ENCODE peak calls at places on chromosome 21, in six cellular contexts. H is HepG2, Z is GM12891, G is K562, Q is GM12878, F is H1. I is an unnamed sample.

GRCh38 chr21:16402752-16403151 is 673.0 kb downstream of the USP25 start:
- DNase-seq in H (no peak), Z (no peak), G (no peak), Q (no peak), F (no peak), I (no peak)

GRCh38 chr21:38995755-38996154 is 187.5 kb downstream of the PSMG1 start:
- DNase-seq in H (no peak), Z (no peak), G (no peak), Q (no peak), F (no peak), I (no peak)

GRCh38 chr21:31878831-31879230 is 6.0 kb downstream of the HUNK start:
- DNase-seq in H (no peak), Z (no peak), G (no peak), Q (no peak), F (no peak), I (no peak)

GRCh38 chr21:14889080-14889805 is 175.6 kb downstream of the NRIP1 start:
- DNase-seq in H (peak), Z (no peak), G (no peak), Q (no peak), F (no peak), I (no peak)

GRCh38 chr21:26115346-26115745 is 55.2 kb downstream of the APP start:
- DNase-seq in H (no peak), Z (no peak), G (no peak), Q (no peak), F (no peak), I (no peak)

GRCh38 chr21:36518883-36519492 is 39.1 kb upstream of the CLDN14 start:
- DNase-seq in H (no peak), Z (peak), G (no peak), Q (no peak), F (no peak), I (no peak)

GRCh38 chr21:38725196-38726157 is 80.3 kb upstream of the ETS2 start:
- DNase-seq in H (no peak), Z (no peak), G (no peak), Q (no peak), F (no peak), I (no peak)

GRCh38 chr21:40512590-40512989 is 334.4 kb downstream of the DSCAM start:
- DNase-seq in H (no peak), Z (no peak), G (peak), Q (no peak), F (no peak), I (no peak)

GRCh38 chr21:43703068-43703880 is 15.7 kb upstream of the PDXK start:
- DNase-seq in H (peak), Z (no peak), G (peak), Q (no peak), F (no peak), I (no peak)

GRCh38 chr21:17495680-17496079 is 17.2 kb upstream of the CXADR start:
- DNase-seq in H (peak), Z (no peak), G (no peak), Q (no peak), F (no peak), I (no peak)

GRCh38 chr21:35051287-35051818 is 2.3 kb upstream of the RUNX1 start:
- DNase-seq in H (peak), Z (peak), G (peak), Q (no peak), F (peak), I (peak)

GRCh38 chr21:36889401-36889800 is 77.1 kb downstream of the HLCS start:
- DNase-seq in H (no peak), Z (no peak), G (no peak), Q (no peak), F (no peak), I (no peak)

GRCh38 chr21:17802568-17802967 is 16.6 kb downstream of the C21orf91 start:
- DNase-seq in H (no peak), Z (no peak), G (no peak), Q (no peak), F (no peak), I (no peak)

GRCh38 chr21:38266732-38267131 is 9.9 kb downstream of the KCNJ15 start:
- DNase-seq in H (no peak), Z (no peak), G (no peak), Q (no peak), F (no peak), I (no peak)

GRCh38 chr21:24395320-24395933 is 1211.9 kb downstream of the MRPL39 start:
- DNase-seq in H (no peak), Z (no peak), G (no peak), Q (no peak), F (no peak), I (no peak)

GRCh38 chr21:28084951-28085350 is 907.7 kb downstream of the LTN1 start:
- DNase-seq in H (no peak), Z (no peak), G (no peak), Q (no peak), F (no peak), I (no peak)

GRCh38 chr21:38760017-38760761 is 45.5 kb upstream of the ETS2 start:
- DNase-seq in H (no peak), Z (no peak), G (no peak), Q (no peak), F (no peak), I (no peak)

GRCh38 chr21:35045539-35046222 is 3.4 kb downstream of the RUNX1 start:
- DNase-seq in H (no peak), Z (no peak), G (no peak), Q (no peak), F (no peak), I (no peak)

GRCh38 chr21:34801519-34802132 is 132.8 kb downstream of the CLIC6 start:
- DNase-seq in H (no peak), Z (peak), G (peak), Q (no peak), F (peak), I (no peak)

GRCh38 chr21:31164713-31165694 is 126.7 kb upstream of the KRTAP19-8 start:
- DNase-seq in H (no peak), Z (no peak), G (no peak), Q (no peak), F (no peak), I (no peak)

GRCh38 chr21:26710155-26710554 is 135.1 kb downstream of the ADAMTS1 start:
- DNase-seq in H (no peak), Z (no peak), G (no peak), Q (no peak), F (no peak), I (no peak)

GRCh38 chr21:28884976-28885852 is 107.5 kb downstream of the LTN1 start:
- DNase-seq in H (peak), Z (peak), G (peak), Q (peak), F (peak), I (peak)

GRCh38 chr21:38211321-38211720 is 45.5 kb upstream of the KCNJ15 start:
- DNase-seq in H (no peak), Z (no peak), G (no peak), Q (no peak), F (no peak), I (no peak)

GRCh38 chr21:31898898-31899630 is 26.2 kb downstream of the HUNK start:
- DNase-seq in H (no peak), Z (no peak), G (no peak), Q (no peak), F (no peak), I (no peak)

GRCh38 chr21:34843562-34843961 is 174.8 kb downstream of the CLIC6 start:
- DNase-seq in H (no peak), Z (no peak), G (no peak), Q (no peak), F (no peak), I (no peak)

GRCh38 chr21:17114019-17114418 is 398.8 kb upstream of the CXADR start:
- DNase-seq in H (no peak), Z (no peak), G (no peak), Q (no peak), F (peak), I (no peak)

GRCh38 chr21:36882776-36883175 is 83.7 kb downstream of the HLCS start:
- DNase-seq in H (no peak), Z (no peak), G (no peak), Q (no peak), F (no peak), I (no peak)

GRCh38 chr21:27423073-27423472 is 456.2 kb upstream of the ADAMTS5 start:
- DNase-seq in H (no peak), Z (no peak), G (no peak), Q (no peak), F (no peak), I (no peak)

GRCh38 chr21:31566611-31567010 is 92.9 kb upstream of the SOD1 start:
- DNase-seq in H (no peak), Z (no peak), G (no peak), Q (no peak), F (no peak), I (no peak)

GRCh38 chr21:35027558-35028450 is 21.3 kb downstream of the RUNX1 start:
- DNase-seq in H (no peak), Z (no peak), G (no peak), Q (no peak), F (no peak), I (no peak)

GRCh38 chr21:25970254-25970930 is 200.2 kb downstream of the APP start:
- DNase-seq in H (no peak), Z (no peak), G (no peak), Q (no peak), F (no peak), I (no peak)

GRCh38 chr21:35075546-35075945 is 26.4 kb upstream of the RUNX1 start:
- DNase-seq in H (no peak), Z (no peak), G (no peak), Q (no peak), F (no peak), I (no peak)

GRCh38 chr21:26050857-26051256 is 119.7 kb downstream of the APP start:
- DNase-seq in H (no peak), Z (no peak), G (no peak), Q (no peak), F (no peak), I (no peak)

GRCh38 chr21:22106720-22107410 is 1108.7 kb downstream of the NCAM2 start:
- DNase-seq in H (no peak), Z (no peak), G (no peak), Q (no peak), F (no peak), I (no peak)

GRCh38 chr21:35921471-35921870 is 138.9 kb downstream of the SETD4 start:
- DNase-seq in H (peak), Z (no peak), G (no peak), Q (no peak), F (no peak), I (no peak)

DNA sequence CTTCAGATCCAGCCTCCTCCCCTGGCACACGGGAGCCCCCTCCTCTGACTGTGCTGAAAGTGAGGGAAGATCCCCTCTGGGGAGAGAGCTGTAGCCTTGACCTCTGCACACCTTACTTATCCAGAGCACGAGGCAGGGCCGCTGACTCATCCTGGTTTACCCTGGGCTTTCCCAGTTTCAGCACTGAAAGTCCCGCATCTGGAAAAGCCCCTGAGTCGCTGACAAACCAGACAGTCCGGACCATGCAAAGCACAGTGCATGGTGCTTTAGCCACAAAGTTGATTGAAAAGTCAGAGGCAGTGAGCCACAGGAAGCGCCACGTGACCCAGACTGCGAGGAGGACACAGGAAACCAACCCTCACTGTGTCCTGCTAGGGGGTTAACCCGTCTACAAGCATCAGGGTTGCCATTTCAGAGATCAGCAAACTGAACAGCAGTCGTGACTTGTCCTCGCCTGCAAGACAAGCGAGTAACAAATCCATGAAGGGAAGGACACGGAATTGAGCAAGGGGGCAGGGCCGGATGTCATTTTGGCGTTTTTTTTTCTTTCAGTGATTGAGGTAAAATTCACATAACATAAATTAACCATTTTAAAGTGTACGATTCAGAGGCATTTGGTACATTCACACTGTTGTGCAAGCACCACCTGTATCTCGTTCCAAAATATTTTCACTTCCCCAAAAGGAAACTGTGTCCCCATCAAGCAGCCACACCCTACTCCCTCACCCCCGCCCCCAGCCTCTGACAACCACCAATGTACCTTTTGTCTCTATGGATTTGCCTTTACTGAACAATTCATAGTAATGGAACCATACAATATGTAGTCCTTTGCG is 19.9 kb upstream of the IFNGR2 start:
- DNase-seq in H (peak), Z (no peak), G (peak), Q (peak), F (no peak), I (peak)
- TF ChIP-seq POLR2AphosphoS5 in H (peak), Z (peak), G (no peak), Q (peak), F (no peak), I (peak)

GRCh38 chr21:44846485-44847260 is 26.8 kb downstream of the PTTG1IP start:
- DNase-seq in H (peak), Z (no peak), G (peak), Q (no peak), F (no peak), I (no peak)

GRCh38 chr21:44848821-44849521 is 24.5 kb downstream of the PTTG1IP start:
- DNase-seq in H (no peak), Z (no peak), G (no peak), Q (no peak), F (no peak), I (no peak)

GRCh38 chr21:44845418-44846200 is 27.7 kb upstream of the SUMO3 start:
- DNase-seq in H (peak), Z (peak), G (peak), Q (no peak), F (peak), I (no peak)

GRCh38 chr21:44846201-44846484 is 27.3 kb downstream of the PTTG1IP start:
- DNase-seq in H (no peak), Z (no peak), G (no peak), Q (no peak), F (no peak), I (no peak)

GRCh38 chr21:44847261-44848056 is 26.0 kb downstream of the PTTG1IP start:
- DNase-seq in H (no peak), Z (no peak), G (no peak), Q (no peak), F (no peak), I (no peak)
- TF ChIP-seq POLR2A in H (peak), Z (no peak), G (no peak), Q (peak), F (no peak), I (no peak)

GRCh38 chr21:41898998-41899397 is 19.9 kb upstream of the PRDM15 start:
- DNase-seq in H (no peak), Z (no peak), G (no peak), Q (no peak), F (no peak), I (no peak)

GRCh38 chr21:41897047-41897669 is 18.0 kb upstream of the PRDM15 start:
- DNase-seq in H (no peak), Z (no peak), G (no peak), Q (no peak), F (no peak), I (no peak)

GRCh38 chr21:41895643-41896493 is 16.7 kb upstream of the PRDM15 start:
- DNase-seq in H (no peak), Z (peak), G (peak), Q (no peak), F (no peak), I (no peak)

GRCh38 chr21:41899431-41900202 is 20.5 kb upstream of the PRDM15 start:
- DNase-seq in H (no peak), Z (no peak), G (no peak), Q (no peak), F (no peak), I (no peak)

DNA sequence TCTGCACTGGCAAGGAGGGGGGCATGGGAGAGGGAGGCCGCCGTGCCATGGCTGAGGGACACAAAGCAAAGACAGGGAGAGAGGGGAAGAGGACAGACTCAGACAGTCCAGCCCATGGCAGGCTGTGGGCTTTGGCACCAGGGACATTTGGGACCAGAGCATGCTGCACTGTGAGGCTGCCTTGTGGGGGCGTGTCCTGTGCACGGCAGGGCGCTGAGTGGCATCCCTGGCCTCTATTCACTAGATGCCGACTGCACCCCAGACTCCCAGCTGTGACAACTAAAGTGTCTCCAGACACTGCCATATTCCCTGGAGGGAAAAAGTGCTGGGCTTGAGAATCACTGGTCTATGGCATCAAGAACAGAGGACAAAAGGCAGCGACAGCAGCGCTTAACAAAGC is 18.5 kb upstream of the PRDM15 start:
- DNase-seq in H (no peak), Z (no peak), G (no peak), Q (no peak), F (no peak), I (no peak)
- TF ChIP-seq TAF1 in H (no peak), Z (no peak), G (no peak), Q (no peak), F (no peak), I (no peak)

DNA sequence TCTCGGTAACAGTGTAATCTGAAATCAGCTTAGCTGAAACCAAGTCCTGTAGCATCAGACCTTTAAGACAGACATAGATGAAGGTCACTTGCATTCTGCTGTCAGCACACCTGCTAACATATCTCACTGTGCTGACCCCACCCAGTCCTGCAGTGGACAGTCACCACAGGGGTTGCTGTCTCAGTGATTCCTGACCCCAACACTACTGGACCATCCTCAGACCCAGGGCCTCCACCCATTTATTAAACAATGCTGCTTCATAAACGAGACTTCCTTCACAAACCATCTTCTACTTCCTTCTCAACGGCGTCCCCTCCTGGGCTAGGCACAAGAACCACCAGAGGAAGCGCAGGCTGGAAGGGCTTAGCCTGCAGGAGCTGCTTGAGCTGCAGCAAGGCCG is 17.8 kb upstream of the LSS start:
- DNase-seq in H (no peak), Z (no peak), G (peak), Q (no peak), F (no peak), I (no peak)
- TF ChIP-seq POLR2AphosphoS5 in H (no peak), Z (no peak), G (peak), Q (no peak), F (no peak), I (no peak)

DNA sequence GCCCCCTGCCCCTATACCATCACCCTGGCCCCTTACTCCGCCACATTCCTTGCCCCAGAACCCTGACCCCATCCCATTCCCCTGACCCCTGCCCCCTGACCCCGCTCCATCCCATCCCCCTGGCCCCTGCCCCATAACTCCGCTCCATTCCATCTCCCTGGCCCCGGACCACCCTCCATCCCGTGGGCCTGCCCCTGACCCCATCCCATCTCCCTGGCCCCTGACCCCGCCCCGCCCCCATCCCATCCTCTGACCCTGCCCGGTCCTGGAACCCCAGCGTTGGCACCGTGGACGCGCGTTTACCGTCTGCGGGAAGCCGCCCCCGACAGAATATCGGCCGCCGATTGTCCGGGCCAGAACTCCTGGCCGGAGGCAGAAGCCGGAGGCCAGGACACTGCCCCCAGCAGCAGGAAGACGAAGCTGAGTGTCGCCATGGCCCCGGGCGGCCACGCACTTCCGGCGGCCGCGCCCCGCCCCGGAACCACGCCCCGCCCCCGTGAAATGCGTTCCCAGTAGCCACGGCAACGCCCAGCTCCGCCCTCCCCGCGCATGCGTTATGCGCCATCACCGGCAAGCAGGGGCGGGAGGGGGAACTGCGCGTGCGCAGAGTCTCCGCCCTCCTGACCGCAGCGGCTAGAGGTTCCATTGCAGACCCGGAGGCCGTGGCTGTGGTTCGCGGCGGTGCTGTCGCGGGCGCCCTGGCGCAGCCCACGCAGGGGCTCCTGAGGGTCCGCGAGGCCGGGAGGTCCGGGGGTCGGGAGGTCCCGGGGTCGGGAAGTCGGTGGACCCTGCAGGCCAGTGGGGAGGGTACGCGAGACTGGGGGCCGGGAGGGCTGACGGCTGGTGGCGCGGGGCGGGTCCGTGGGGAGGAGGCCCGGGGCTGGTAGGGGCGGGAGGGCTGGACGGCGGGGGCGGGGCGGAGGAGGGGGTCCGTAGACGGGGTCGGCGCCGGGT is at the start of gene POFUT2:
- DNase-seq in H (peak), Z (peak), G (peak), Q (peak), F (peak), I (peak)
- TF ChIP-seq POLR2A in H (no peak), Z (peak), G (peak), Q (peak), F (no peak), I (peak)